ENCODE peak calls at places on chromosome 20, in six cellular contexts. V is Caki2; F is NCI-H1092 treated with DMSO at 0.1 percent for 48 hours; Y is activated T-cell treated with anti-CD3 and anti-CD28 coated beads, Interleukin-2, amount 50 U/mL, for 48 hours; Z is activated gamma-delta T cell treated with Interleukin-2 at 50 U/mL for 16 hours; G is neural crest cell. E is an unnamed sample.

GRCh38 chr20:46631212-46631869 is 19.9 kb downstream of the SLC13A3 start:
- DNase-seq in F (no peak), Z (no peak), V (no peak), Y (no peak), G (no peak), E (no peak)

GRCh38 chr20:48769111-48769879 is 58.5 kb downstream of the PREX1 start:
- DNase-seq in Y (peak; percentile 92), V (no peak), Z (peak; percentile 85), G (no peak), F (no peak), E (no peak)

GRCh38 chr20:45100563-45101245 is at the start of gene KCNS1:
- DNase-seq in Z (no peak), V (no peak), G (peak; percentile 41), Y (no peak), F (no peak), E (peak; percentile 69)

GRCh38 chr20:50242548-50242862 is 51.9 kb downstream of the CEBPB start:
- DNase-seq in V (no peak), G (no peak), Y (no peak), Z (no peak), F (no peak), E (no peak)

GRCh38 chr20:37567671-37568588 is 40.3 kb upstream of the BLCAP start:
- DNase-seq in F (peak; percentile 88), Y (no peak), G (no peak), V (no peak), Z (no peak), E (peak; percentile 64)

GRCh38 chr20:55160996-55161395 is 685.6 kb downstream of the DOK5 start:
- DNase-seq in Z (no peak), Y (no peak), G (no peak), F (no peak), V (no peak), E (no peak)

GRCh38 chr20:20368414-20369352 is 779 bp downstream of the INSM1 start:
- DNase-seq in Z (no peak), F (peak; percentile 26), V (no peak), G (no peak), Y (peak; percentile 47), E (peak; percentile 60)

GRCh38 chr20:58179083-58179431 is 49.4 kb downstream of the ANKRD60 start:
- DNase-seq in Z (no peak), V (no peak), Y (no peak), G (no peak), F (no peak), E (no peak)

GRCh38 chr20:57195023-57195758 is 71.2 kb downstream of the BMP7 start:
- DNase-seq in Y (no peak), V (no peak), G (no peak), Z (no peak), F (no peak), E (no peak)

GRCh38 chr20:17969884-17970409 is 1.1 kb downstream of the MGME1 start:
- DNase-seq in Y (peak; percentile 44), F (no peak), V (peak; percentile 67), G (no peak), Z (peak; percentile 27), E (no peak)